ENCODE peak calls at places on chromosomes 7 and 10, in ten cellular contexts. E, O, V, S, Y, T, L, Z, A and G are unnamed samples.

GRCh38 chr7:102412548-102412947 is 16.4 kb downstream of the PRKRIP1 start:
- DNase-seq in Y (peak; percentile 62), A (peak; percentile 76), L (peak; percentile 92), S (no peak), E (no peak), V (peak; percentile 78), T (peak; percentile 26), O (peak; percentile 39), Z (peak; percentile 57), G (no peak)

GRCh38 chr7:46786221-46786951 is 795.5 kb downstream of the TNS3 start:
- DNase-seq in A (no peak), T (peak; percentile 60), O (no peak), L (no peak), S (no peak), Z (peak; percentile 15), Y (no peak), E (no peak), V (peak; percentile 5), G (no peak)

GRCh38 chr10:78290131-78290750 is 256.6 kb downstream of the RPS24 start:
- DNase-seq in T (no peak), E (no peak), S (no peak), L (peak; percentile 44), O (no peak), Z (no peak), V (no peak), Y (no peak), A (no peak), G (no peak)

GRCh38 chr10:129231821-129232220 is 235.2 kb upstream of the MGMT start:
- DNase-seq in E (no peak), O (no peak), S (no peak), T (no peak), Y (no peak), A (no peak), Z (no peak), V (no peak), L (no peak), G (no peak)

GRCh38 chr7:95781967-95782586 is 9.7 kb downstream of the DYNC1I1 start:
- DNase-seq in L (no peak), Z (no peak), S (no peak), T (no peak), E (no peak), A (no peak), O (no peak), Y (no peak), V (no peak), G (no peak)

GRCh38 chr7:25216837-25217236 is 11.4 kb downstream of the NPVF start:
- DNase-seq in S (peak; percentile 29), T (no peak), Y (no peak), O (peak; percentile 72), Z (peak; percentile 22), E (no peak), L (peak; percentile 76), V (peak; percentile 70), A (no peak), G (no peak)

GRCh38 chr7:73768661-73769480 is 1.2 kb downstream of the CLDN3 start:
- DNase-seq in V (no peak), S (no peak), Z (peak; percentile 34), T (no peak), E (no peak), Y (peak; percentile 42), O (no peak), A (no peak), L (no peak), G (no peak)

GRCh38 chr10:99534939-99535763 is 2.4 kb downstream of the NKX2-3 start:
- DNase-seq in O (peak; percentile 20), L (no peak), Y (peak; percentile 73), S (no peak), E (no peak), V (no peak), T (no peak), A (no peak), Z (peak; percentile 50), G (no peak)

GRCh38 chr7:137986252-137987010 is 15.5 kb downstream of the CREB3L2 start:
- DNase-seq in Y (no peak), E (peak; percentile 41), T (no peak), V (no peak), O (peak; percentile 92), A (no peak), S (no peak), Z (peak; percentile 79), L (no peak), G (no peak)

GRCh38 chr7:70788276-70788675 is 343.7 kb upstream of the GALNT17 start:
- DNase-seq in T (no peak), S (no peak), Y (no peak), E (no peak), L (no peak), V (no peak), Z (no peak), A (peak; percentile 73), O (no peak), G (peak; percentile 36)

GRCh38 chr7:30564243-30564892 is 30.3 kb upstream of the GARS1 start:
- DNase-seq in V (peak; percentile 82), L (peak; percentile 91), Z (peak; percentile 91), O (peak; percentile 92), E (peak; percentile 79), Y (peak; percentile 95), A (peak; percentile 89), T (peak; percentile 82), S (peak; percentile 78), G (peak; percentile 60)

GRCh38 chr10:126683466-126683865 is 13.0 kb upstream of the C10orf90 start:
- DNase-seq in L (no peak), T (no peak), S (no peak), Z (no peak), A (no peak), O (no peak), E (no peak), V (no peak), Y (no peak), G (no peak)

GRCh38 chr10:124643281-124644009 is 100.7 kb downstream of the FAM53B start:
- DNase-seq in S (no peak), T (no peak), V (no peak), Y (peak; percentile 64), A (no peak), O (no peak), Z (no peak), E (no peak), L (no peak), G (no peak)

GRCh38 chr10:94324609-94325233 is 38.0 kb downstream of the NOC3L start:
- DNase-seq in A (no peak), E (no peak), Y (no peak), L (no peak), T (no peak), O (no peak), V (no peak), S (no peak), Z (no peak), G (no peak)

GRCh38 chr10:124323145-124323725 is 95.5 kb downstream of the OAT start:
- DNase-seq in V (no peak), S (no peak), Z (peak; percentile 30), T (peak; percentile 37), A (no peak), E (no peak), Y (no peak), O (no peak), L (no peak), G (no peak)

GRCh38 chr7:55280031-55280454 is 85.1 kb upstream of the LANCL2 start:
- DNase-seq in Y (peak; percentile 84), A (peak; percentile 78), Z (peak; percentile 87), T (peak; percentile 57), S (peak; percentile 59), E (peak; percentile 25), O (peak; percentile 80), V (peak; percentile 76), L (peak; percentile 90), G (peak; percentile 21)

GRCh38 chr7:44867073-44867990 is 18.0 kb downstream of the PURB start:
- DNase-seq in A (no peak), L (no peak), V (peak; percentile 67), T (peak; percentile 95), Y (peak; percentile 26), S (peak; percentile 19), E (no peak), Z (peak; percentile 91), O (peak; percentile 87), G (no peak)

GRCh38 chr7:39252916-39253315 is 275.2 kb downstream of the POU6F2 start:
- DNase-seq in Y (peak; percentile 49), L (no peak), E (no peak), S (no peak), O (peak; percentile 2), T (peak; percentile 22), A (no peak), V (no peak), Z (peak; percentile 76), G (no peak)

GRCh38 chr7:28705350-28705749 is 252.8 kb downstream of the TRIL start:
- DNase-seq in Y (no peak), V (no peak), T (no peak), L (no peak), A (no peak), S (no peak), Z (no peak), E (no peak), O (no peak), G (no peak)

GRCh38 chr10:79073784-79074432 is 5.1 kb downstream of the ZMIZ1 start:
- DNase-seq in E (no peak), V (no peak), O (no peak), Z (no peak), L (no peak), S (no peak), T (peak; percentile 40), A (no peak), Y (no peak), G (no peak)

GRCh38 chr7:97623333-97623732 is 108.6 kb upstream of the TAC1 start:
- DNase-seq in T (no peak), Z (no peak), V (no peak), S (no peak), A (no peak), E (no peak), L (no peak), O (no peak), Y (no peak), G (no peak)

GRCh38 chr10:128061306-128062300 is 64.6 kb downstream of the MKI67 start:
- DNase-seq in V (no peak), Z (no peak), O (no peak), S (no peak), A (peak; percentile 14), Y (no peak), E (no peak), T (no peak), L (no peak), G (no peak)

GRCh38 chr7:67045496-67045995 is 48.9 kb downstream of the TYW1 start:
- DNase-seq in Y (no peak), S (no peak), E (no peak), Z (no peak), T (no peak), V (no peak), O (no peak), A (no peak), L (no peak), G (no peak)

GRCh38 chr7:137590686-137591255 is 247.2 kb upstream of the PTN start:
- DNase-seq in O (no peak), A (no peak), T (no peak), Y (peak; percentile 10), S (no peak), V (no peak), E (no peak), L (no peak), Z (no peak), G (no peak)

GRCh38 chr7:135389971-135390370 is 119.9 kb downstream of the CNOT4 start:
- DNase-seq in Y (no peak), E (no peak), Z (no peak), O (no peak), T (no peak), S (no peak), A (no peak), L (no peak), V (no peak), G (no peak)

GRCh38 chr10:61900829-61901783 is at the start of gene ARID5B:
- DNase-seq in O (peak; percentile 79), L (peak; percentile 26), E (no peak), V (peak; percentile 58), Y (no peak), A (peak; percentile 80), T (peak; percentile 81), Z (peak; percentile 57), S (peak; percentile 68), G (peak; percentile 27)

GRCh38 chr10:48880016-48880705 is 59.5 kb downstream of the LRRC18 start:
- DNase-seq in A (no peak), O (no peak), L (no peak), V (no peak), S (no peak), E (no peak), Y (peak; percentile 28), Z (no peak), T (no peak), G (no peak)

GRCh38 chr7:25272265-25272664 is 44.0 kb upstream of the NPVF start:
- DNase-seq in V (no peak), E (no peak), T (no peak), O (no peak), S (no peak), A (no peak), L (no peak), Z (no peak), Y (no peak), G (no peak)